ENCODE peak calls at places on chromosomes 7 and 10, in six cellular contexts. U, C, T, H, K and L are unnamed samples.

GRCh38 chr10:79270471-79271246 is 76.6 kb upstream of the PPIF start:
- DNase-seq in U (peak), C (peak), T (no peak), H (no peak), K (no peak), L (no peak)

GRCh38 chr7:83594076-83594475 is 54.9 kb downstream of the SEMA3E start:
- DNase-seq in U (no peak), C (no peak), T (no peak), H (no peak), K (no peak), L (no peak)

GRCh38 chr10:72736176-72736795 is 44.3 kb downstream of the MCU start:
- DNase-seq in U (no peak), C (no peak), T (no peak), H (no peak), K (no peak), L (no peak)

GRCh38 chr10:87560495-87561222 is 56.0 kb downstream of the MINPP1 start:
- DNase-seq in U (no peak), C (no peak), T (no peak), H (no peak), K (no peak), L (no peak)

GRCh38 chr10:133458021-133458709 is 4.4 kb downstream of the SCART1 start:
- DNase-seq in U (no peak), C (no peak), T (no peak), H (no peak), K (no peak), L (no peak)

GRCh38 chr7:134710854-134711624 is 64.4 kb downstream of the BPGM start:
- DNase-seq in U (no peak), C (no peak), T (no peak), H (no peak), K (no peak), L (no peak)

GRCh38 chr10:132143162-132143561 is 43.6 kb upstream of the DPYSL4 start:
- DNase-seq in U (no peak), C (peak), T (no peak), H (no peak), K (no peak), L (no peak)

GRCh38 chr7:16343612-16344011 is 77.7 kb downstream of the CRPPA start:
- DNase-seq in U (no peak), C (no peak), T (no peak), H (no peak), K (no peak), L (no peak)

GRCh38 chr10:132375116-132375794 is 21.7 kb upstream of the PWWP2B start:
- DNase-seq in U (peak), C (no peak), T (no peak), H (no peak), K (no peak), L (no peak)

GRCh38 chr7:121604627-121605296 is 208.7 kb upstream of the FAM3C start:
- DNase-seq in U (no peak), C (no peak), T (no peak), H (no peak), K (no peak), L (no peak)

GRCh38 chr10:62637249-62638061 is 167.1 kb upstream of the ADO start:
- DNase-seq in U (no peak), C (no peak), T (no peak), H (peak), K (no peak), L (no peak)

GRCh38 chr10:67802767-67803538 is 35.0 kb downstream of the DNAJC12 start:
- DNase-seq in U (no peak), C (no peak), T (no peak), H (no peak), K (no peak), L (no peak)
- TF ChIP-seq TAF1 in U (no peak), C (no peak), T (no peak), H (no peak), K (no peak), L (no peak)

DNA sequence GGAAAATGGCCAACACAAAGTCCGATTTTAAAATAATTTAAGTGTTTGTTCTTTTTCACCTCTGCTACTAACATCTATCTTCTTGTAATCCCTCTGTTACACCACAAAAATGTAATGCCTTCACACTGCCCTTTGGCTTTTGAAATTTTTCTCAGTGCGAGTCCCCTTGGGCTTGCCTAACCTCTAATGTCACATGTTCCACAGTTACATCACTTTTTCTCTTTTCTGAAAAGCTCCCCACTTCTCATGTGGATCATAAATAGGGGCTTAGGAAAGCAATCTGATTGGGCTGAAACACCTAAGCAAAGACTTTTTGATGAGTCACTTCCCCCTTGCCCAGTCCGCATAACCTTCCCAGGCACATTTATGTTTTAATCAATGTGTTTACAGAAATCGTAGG is 288.2 kb downstream of the IPMK start:
- DNase-seq in U (no peak), C (no peak), T (no peak), H (no peak), K (no peak), L (no peak)
- TF ChIP-seq TAF1 in U (no peak), C (no peak), T (no peak), H (no peak), K (no peak), L (no peak)

GRCh38 chr7:146655928-146656797 is 539.6 kb downstream of the CNTNAP2 start:
- DNase-seq in U (no peak), C (no peak), T (no peak), H (no peak), K (no peak), L (no peak)
- TF ChIP-seq TAF1 in U (no peak), C (no peak), T (no peak), H (no peak), K (no peak), L (no peak)

GRCh38 chr7:66628361-66629221 is at the start of gene KCTD7:
- DNase-seq in U (peak), C (peak), T (peak), H (peak), K (peak), L (peak)

GRCh38 chr7:66629222-66629658 is 559 bp downstream of the KCTD7 start:
- DNase-seq in U (peak), C (no peak), T (no peak), H (no peak), K (no peak), L (no peak)

GRCh38 chr7:66627876-66628360 is 763 bp upstream of the KCTD7 start:
- DNase-seq in U (no peak), C (no peak), T (no peak), H (no peak), K (no peak), L (no peak)

GRCh38 chr7:66626236-66626957 is 2.3 kb upstream of the KCTD7 start:
- DNase-seq in U (no peak), C (no peak), T (no peak), H (no peak), K (no peak), L (no peak)

GRCh38 chr7:66627151-66627681 is 1.5 kb upstream of the KCTD7 start:
- DNase-seq in U (no peak), C (peak), T (no peak), H (no peak), K (no peak), L (no peak)
- TF ChIP-seq TAF1 in U (no peak), C (no peak), T (no peak), H (no peak), K (no peak), L (no peak)

DNA sequence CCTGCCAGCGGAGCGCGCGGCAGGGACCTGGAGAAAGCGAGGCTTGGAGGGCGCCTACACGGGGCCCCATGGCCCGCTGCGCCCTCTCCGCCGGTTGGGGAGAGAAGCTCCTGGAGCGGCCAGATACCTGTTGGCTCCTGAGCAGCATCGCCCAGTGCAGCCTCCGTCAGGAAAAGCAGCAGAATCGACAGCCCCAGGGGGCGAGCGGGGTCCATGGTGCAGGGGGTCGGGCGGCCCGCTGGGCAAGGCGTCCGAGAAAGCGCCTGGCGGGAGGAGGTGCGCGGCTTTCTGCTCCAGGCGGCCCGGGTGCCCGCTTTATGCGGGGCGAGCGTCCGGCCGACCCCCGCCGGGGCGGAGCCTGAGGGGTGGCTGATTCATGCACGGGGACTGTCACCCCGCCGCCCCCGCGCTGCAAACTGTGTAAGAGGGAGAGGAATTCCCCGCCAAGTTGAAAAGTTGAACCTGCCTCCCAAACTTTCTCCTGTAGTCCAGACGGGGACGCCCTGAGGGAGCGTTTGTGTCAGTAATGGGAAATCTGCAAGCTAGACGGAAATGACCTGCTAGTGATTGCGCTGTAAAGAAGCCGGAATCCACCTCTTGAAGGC is at the start of gene TFPI2:
- DNase-seq in U (no peak), C (peak), T (peak), H (no peak), K (no peak), L (no peak)
- TF ChIP-seq TAF1 in U (no peak), C (peak), T (no peak), H (no peak), K (no peak), L (no peak)

GRCh38 chr7:102239206-102239820 is 47.4 kb upstream of the SH2B2 start:
- DNase-seq in U (no peak), C (no peak), T (no peak), H (no peak), K (no peak), L (no peak)

GRCh38 chr7:102234801-102235550 is 51.7 kb upstream of the SH2B2 start:
- DNase-seq in U (no peak), C (no peak), T (no peak), H (no peak), K (no peak), L (no peak)

GRCh38 chr7:102236102-102236501 is 50.6 kb upstream of the SH2B2 start:
- DNase-seq in U (no peak), C (no peak), T (no peak), H (no peak), K (no peak), L (no peak)

GRCh38 chr7:102234131-102234530 is 52.5 kb upstream of the SH2B2 start:
- DNase-seq in U (no peak), C (no peak), T (no peak), H (no peak), K (no peak), L (no peak)

DNA sequence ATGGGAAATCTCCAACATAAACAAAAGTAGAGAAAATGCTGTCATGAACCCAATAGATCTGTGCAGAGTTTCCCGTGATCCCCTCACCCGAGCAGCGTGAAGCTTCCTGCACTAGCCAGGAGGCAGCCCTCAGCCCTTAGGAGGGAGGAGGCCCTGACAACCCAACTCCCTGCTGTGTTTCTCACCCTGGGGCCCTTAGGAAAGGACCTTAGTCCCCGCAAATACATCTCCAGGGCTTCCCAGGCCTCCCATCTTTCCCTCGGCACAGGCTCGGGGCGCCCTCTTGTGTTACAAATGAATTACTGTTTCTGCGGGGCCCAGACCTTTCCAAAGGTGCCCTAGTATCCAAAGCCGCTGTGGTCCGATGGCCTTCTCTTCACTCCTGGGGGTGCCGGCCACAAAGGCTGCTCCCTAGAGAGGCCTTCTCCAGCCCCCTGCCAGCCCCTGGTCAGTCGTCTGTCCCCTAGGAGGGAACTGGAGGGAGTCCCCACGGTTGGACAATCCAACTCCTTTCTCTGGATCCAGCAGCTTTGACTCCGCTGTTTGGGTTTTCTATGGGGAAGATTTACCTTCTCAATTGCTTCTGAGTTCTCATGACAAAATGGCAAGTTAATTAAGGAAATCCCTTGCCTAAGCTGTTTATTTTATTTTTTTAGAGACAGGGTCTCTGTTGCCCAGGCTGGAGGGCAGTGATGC is 49.9 kb upstream of the SH2B2 start:
- DNase-seq in U (peak), C (peak), T (peak), H (no peak), K (peak), L (peak)
- TF ChIP-seq TAF1 in U (no peak), C (no peak), T (no peak), H (no peak), K (no peak), L (no peak)